ENCODE peak calls at places on chromosomes 5 and 9, in four cellular contexts. N is SK-N-SH, F is hepatocyte, H is body of pancreas. K is an unnamed sample.

GRCh38 chr9:15834541-15834940 is 281.7 kb downstream of the CCDC171 start:
- DNase-seq in F (peak; percentile 8), N (no peak), H (peak; percentile 23), K (no peak)

GRCh38 chr9:109141375-109141774 is 21.6 kb upstream of the TMEM245 start:
- DNase-seq in H (no peak), F (no peak), N (no peak), K (no peak)

GRCh38 chr5:60295423-60295822 is 401.9 kb upstream of the PDE4D start:
- DNase-seq in N (peak; percentile 20), F (peak; percentile 49), H (peak; percentile 25), K (no peak)

GRCh38 chr9:127878652-127879377 is 1.3 kb upstream of the AK1 start:
- DNase-seq in N (no peak), F (no peak), H (no peak), K (no peak)

GRCh38 chr9:135103001-135103446 is 15.6 kb downstream of the OLFM1 start:
- DNase-seq in N (no peak), H (no peak), F (no peak), K (no peak)

GRCh38 chr5:64939772-64940510 is 171.2 kb downstream of the CWC27 start:
- DNase-seq in F (peak; percentile 70), H (peak; percentile 11), N (no peak), K (no peak)

GRCh38 chr5:79588645-79589044 is 23.6 kb upstream of the TENT2 start:
- DNase-seq in H (no peak), N (no peak), F (no peak), K (no peak)

GRCh38 chr9:94085062-94085639 is 887 bp downstream of the PTPDC1 start:
- DNase-seq in N (no peak), H (no peak), F (no peak), K (no peak)

GRCh38 chr9:133539434-133539833 is 4.9 kb downstream of the ADAMTSL2 start:
- DNase-seq in H (peak; percentile 44), N (no peak), F (no peak), K (no peak)

GRCh38 chr9:126700903-126701819 is 87.4 kb downstream of the LMX1B start:
- DNase-seq in F (no peak), N (peak; percentile 40), H (no peak), K (no peak)

GRCh38 chr5:150625831-150626746 is 14.4 kb upstream of the SYNPO start:
- DNase-seq in N (no peak), F (no peak), H (no peak), K (no peak)

GRCh38 chr9:19149230-19149629 is 21.9 kb upstream of the PLIN2 start:
- DNase-seq in F (no peak), N (no peak), H (no peak), K (no peak)

GRCh38 chr5:88290801-88291200 is 22.2 kb upstream of the TMEM161B start:
- DNase-seq in N (no peak), F (no peak), H (no peak), K (no peak)

GRCh38 chr5:77642915-77643653 is 4.6 kb upstream of the OTP start:
- DNase-seq in H (no peak), N (peak; percentile 51), F (no peak), K (no peak)

GRCh38 chr5:77643654-77644404 is 5.3 kb upstream of the OTP start:
- DNase-seq in H (no peak), N (peak; percentile 26), F (no peak), K (no peak)

GRCh38 chr5:77640577-77641396 is 2.3 kb upstream of the OTP start:
- DNase-seq in F (no peak), H (no peak), N (peak; percentile 59), K (no peak)

GRCh38 chr5:77641397-77641943 is 3.0 kb upstream of the OTP start:
- DNase-seq in N (peak; percentile 40), H (no peak), F (no peak), K (no peak)

GRCh38 chr5:77641963-77642589 is 3.6 kb upstream of the OTP start:
- DNase-seq in N (peak; percentile 27), H (no peak), F (no peak), K (no peak)
- H3K4me3 ChIP-seq in N (no peak overlapping the region), H (no peak overlapping the region), F (no peak overlapping the region), K (no peak overlapping the region)

DNA sequence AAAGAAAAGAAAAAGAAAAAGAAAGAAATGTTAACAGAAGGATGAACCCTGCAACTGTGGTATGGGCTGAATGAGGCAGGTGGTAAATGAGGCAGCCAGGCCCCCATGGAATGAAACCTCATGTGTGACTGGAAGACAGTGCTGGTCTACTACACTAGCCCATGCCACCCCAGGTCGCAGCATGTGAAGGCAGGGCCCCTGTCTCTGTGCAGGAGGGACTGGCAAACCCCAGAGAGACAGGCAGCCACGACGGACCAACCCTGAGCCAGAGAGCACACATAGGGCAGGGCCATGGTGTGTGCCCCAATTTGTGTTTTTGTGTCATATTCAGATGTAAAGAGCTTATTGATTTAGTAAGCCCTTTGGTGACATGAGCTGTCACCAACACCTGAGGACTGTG is 198.5 kb downstream of the FBN2 start:
- DNase-seq in F (no peak), H (no peak), N (no peak), K (no peak)
- TF ChIP-seq CTCF in F (no peak), H (no peak), N (no peak), K (no peak)

DNA sequence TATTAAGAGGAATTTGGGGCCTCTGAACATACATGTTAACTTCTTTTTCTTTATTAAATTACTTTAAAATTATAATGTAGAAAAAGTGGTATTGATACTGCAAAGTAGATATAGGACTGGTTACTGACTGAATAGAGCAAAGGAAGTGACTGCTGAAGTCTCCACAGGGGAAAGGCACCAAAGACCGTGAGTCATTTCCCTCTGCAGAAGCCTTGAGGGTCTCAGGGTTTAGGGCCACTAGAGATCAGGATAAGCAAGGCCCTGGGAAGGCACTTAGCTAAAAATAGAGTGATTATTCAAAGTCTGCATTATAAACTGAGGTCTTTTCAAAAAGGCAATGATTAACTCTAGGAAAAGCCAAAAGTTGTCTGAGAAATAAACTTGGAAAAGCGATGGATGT is 44.7 kb upstream of the ITGA1 start:
- DNase-seq in N (no peak), H (no peak), F (no peak), K (no peak)
- H3K4me3 ChIP-seq in N (no peak overlapping the region), H (no peak overlapping the region), F (no peak overlapping the region), K (no peak overlapping the region)

DNA sequence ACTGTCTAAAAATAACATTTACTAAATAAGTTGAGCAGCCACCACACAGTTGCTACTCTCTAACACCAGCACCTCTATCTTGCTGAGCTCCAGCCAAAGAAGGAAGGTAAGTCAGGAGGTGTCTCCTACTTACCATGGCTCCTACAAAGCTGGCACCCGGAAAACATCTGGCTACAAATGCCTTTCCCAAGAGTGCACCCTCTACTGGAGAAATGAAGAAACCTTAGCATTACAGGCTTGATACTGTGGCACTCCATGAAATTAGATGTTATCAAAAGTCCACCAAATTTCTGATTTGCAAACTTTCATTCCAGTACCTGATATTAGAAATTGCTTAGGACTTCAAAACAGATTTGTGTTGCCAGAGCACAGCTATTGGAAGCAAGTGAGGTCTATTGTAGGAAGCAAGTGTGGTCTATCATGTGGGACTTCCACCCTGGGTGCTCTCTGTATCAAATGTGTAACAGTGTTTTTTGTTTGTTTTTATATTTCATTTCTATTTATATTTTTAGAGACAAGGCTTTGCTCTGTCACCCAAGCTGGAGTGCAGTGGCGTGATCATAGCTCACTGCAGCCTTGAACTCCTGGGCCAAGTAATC is 25.7 kb upstream of the RFK start:
- DNase-seq in F (peak; percentile 21), N (peak; percentile 29), H (peak; percentile 31), K (no peak)
- TF ChIP-seq CTCF in F (peak; percentile 33), N (peak; percentile 64), H (peak; percentile 49), K (peak; percentile 56)

DNA sequence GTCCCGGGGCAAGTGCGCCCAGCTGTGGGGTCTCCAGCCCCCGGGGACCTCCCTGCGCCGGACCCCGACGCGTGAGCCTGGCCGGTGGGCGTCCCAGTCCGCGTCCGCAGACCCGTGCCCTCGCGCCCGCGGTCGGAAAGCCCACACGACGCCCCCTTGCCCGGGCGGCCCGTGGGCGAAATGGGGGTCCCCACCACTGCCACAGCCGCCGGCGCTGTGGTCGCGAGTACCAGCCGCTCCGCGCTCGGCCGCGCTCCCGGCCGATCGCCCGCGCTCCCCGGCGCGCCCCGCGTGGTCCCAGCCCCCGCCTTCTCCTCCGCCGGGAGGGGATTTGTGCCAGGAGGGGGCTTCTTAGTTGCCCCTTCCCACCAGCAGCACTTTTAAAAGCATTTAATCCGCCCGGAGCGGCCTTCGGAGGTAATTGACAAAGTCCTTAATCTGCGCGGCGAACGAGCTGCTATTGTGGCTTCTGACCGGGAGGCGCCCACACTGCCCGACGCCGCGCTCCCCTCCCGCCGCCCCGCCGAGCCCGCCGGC is 426 bp upstream of the FIBCD1 start:
- DNase-seq in F (no peak), H (no peak), N (peak; percentile 69), K (no peak)
- H3K4me3 ChIP-seq in F (peak overlapping the region; percentile 55), H (no peak overlapping the region), N (peak overlapping the region; percentile 43), K (peak overlapping the region; percentile 54)

DNA sequence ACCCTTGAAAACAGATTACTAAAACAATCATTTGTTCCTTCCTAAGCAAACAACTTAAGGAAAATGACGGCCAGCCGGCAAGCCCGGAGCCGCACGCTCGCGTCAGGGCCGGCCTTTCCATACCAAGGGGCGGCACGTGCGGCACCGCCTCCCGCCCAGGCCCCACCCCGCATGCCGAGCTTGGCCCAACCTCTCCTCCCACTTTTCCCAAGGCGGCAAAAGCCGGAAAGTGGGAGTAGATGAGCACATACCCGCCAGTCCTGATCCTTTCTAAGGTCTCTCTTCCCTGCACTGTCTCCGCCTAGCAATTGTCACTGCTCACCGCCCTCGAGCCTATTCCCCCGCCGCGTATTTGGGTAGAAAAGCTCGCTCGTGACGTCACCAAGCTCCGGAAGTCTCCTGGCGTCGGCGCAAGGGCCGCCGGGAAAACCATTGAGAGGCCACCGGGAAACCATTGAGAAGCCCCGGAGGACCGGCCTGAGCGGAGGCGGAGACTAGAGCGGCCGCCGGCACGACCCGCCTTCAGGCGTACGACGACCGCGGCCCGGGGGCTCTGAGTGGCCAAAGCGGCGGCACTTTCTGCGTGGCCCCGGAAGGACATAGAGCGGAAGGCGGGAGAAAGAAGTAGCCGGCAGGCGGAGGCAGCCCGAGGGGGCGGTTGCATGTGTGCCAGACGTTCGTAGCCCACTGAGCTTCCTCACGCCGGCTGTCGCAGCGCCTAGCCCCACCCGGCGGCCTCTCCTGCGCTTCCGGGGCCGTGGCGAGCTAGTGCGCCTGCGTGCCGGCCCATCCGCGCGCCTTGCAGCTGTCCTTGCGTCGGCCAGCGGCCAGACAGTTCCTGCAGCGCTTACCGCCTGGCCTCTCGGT is at the start of the genes NCBP1 and TSTD2:
- DNase-seq in N (peak; percentile 94), F (peak; percentile 99), H (peak; percentile 98), K (peak; percentile 98)
- TF ChIP-seq CTCF in N (no peak), F (no peak), H (no peak), K (no peak)

DNA sequence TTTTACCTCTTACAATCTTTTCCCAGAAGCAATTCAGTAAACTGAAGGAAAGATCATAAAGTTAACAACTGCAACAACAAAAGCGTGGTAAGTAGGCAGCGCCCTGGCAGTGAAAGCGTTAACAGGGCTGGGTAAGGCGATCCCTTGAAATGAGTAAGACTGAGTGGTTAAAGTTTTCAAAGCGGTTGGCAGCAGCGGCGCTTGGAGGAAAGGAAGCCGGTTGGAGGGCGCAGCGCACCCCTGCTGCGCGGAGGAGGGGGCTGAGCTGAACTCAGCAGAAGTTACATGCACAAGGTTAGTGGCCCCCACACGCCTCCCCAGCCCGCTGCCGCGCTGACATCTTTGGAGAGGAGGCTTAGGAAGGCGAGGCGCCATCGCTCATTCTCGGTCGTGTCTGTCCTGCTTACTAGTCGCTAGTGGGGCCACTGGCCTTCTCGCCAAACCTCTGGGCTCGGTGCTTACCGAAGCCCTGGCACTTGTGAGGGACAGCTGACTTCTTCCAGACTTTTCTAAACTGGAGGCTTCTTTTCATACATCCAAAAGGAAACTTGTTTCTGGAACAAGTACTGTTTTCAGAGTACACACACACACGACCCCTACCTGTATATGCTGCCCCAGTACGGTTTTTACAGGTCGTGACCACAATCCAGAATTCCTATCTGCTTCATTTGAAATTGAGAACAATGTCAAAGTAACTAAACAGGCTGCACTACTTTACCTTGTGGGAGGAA is at the start of gene SH3RF2:
- DNase-seq in F (peak; percentile 85), N (no peak), H (peak; percentile 72), K (no peak)
- H3K4me3 ChIP-seq in F (peak within 1 kb of the TSS; percentile 18), N (peak within 1 kb of the TSS; percentile 24), H (no peak within 1 kb of the TSS), K (peak within 1 kb of the TSS; percentile 61)

K was measured in right atrium auricular region.